ENCODE peak calls at places on chromosomes 5 and 9, in seven cellular contexts. D is HepG2, X is coronary artery, K is AG04450, W is DND-41, R is esophagus squamous epithelium, E is brain microvascular endothelial cell. S is an unnamed sample.
A peak's percentile ranks its signal among the peaks of the same experiment; 100 is the strongest.

GRCh38 chr5:35183243-35183955 is 46.9 kb downstream of the PRLR start:
- DNase-seq in D (peak; percentile 65), X (no peak), K (no peak), W (peak; percentile 64), R (no peak), E (peak; percentile 73), S (peak; percentile 42)

GRCh38 chr9:91714020-91714721 is 235.9 kb downstream of the ROR2 start:
- DNase-seq in D (no peak), X (no peak), K (peak; percentile 32), W (no peak), R (no peak), E (peak; percentile 64), S (peak; percentile 27)

GRCh38 chr5:68239485-68239884 is 23.9 kb downstream of the PIK3R1 start:
- DNase-seq in D (peak; percentile 94), X (peak; percentile 87), K (no peak), W (peak; percentile 85), R (no peak), E (peak; percentile 91), S (no peak)

GRCh38 chr5:134444941-134445471 is 33.3 kb upstream of the CDKN2AIPNL start:
- DNase-seq in D (no peak), X (no peak), K (no peak), W (no peak), R (no peak), E (no peak), S (no peak)

GRCh38 chr9:32968101-32969011 is 33.1 kb downstream of the APTX start:
- DNase-seq in D (peak; percentile 29), X (no peak), K (no peak), W (peak; percentile 49), R (no peak), E (peak; percentile 58), S (peak; percentile 64)

GRCh38 chr9:126630458-126631237 is 16.9 kb downstream of the LMX1B start:
- DNase-seq in D (no peak), X (no peak), K (no peak), W (no peak), R (no peak), E (no peak), S (no peak)

GRCh38 chr5:157487358-157487757 is 27.3 kb downstream of the NIPAL4 start:
- DNase-seq in D (no peak), X (no peak), K (no peak), W (no peak), R (peak; percentile 7), E (no peak), S (peak; percentile 78)

GRCh38 chr5:502325-503079 is 21.7 kb downstream of the SLC9A3 start:
- DNase-seq in D (no peak), X (no peak), K (no peak), W (no peak), R (no peak), E (no peak), S (no peak)

GRCh38 chr9:137724114-137724445 is 105.3 kb downstream of the EHMT1 start:
- DNase-seq in D (no peak), X (no peak), K (no peak), W (no peak), R (no peak), E (peak; percentile 36), S (no peak)

GRCh38 chr9:116928884-116929283 is 241.8 kb downstream of the TRIM32 start:
- DNase-seq in D (no peak), X (no peak), K (no peak), W (no peak), R (no peak), E (no peak), S (no peak)

GRCh38 chr9:113578877-113579269 is 115.3 kb downstream of the RGS3 start:
- DNase-seq in D (no peak), X (peak; percentile 87), K (no peak), W (peak; percentile 89), R (peak; percentile 41), E (peak; percentile 96), S (peak; percentile 90)

GRCh38 chr5:111603446-111603827 is 91.1 kb upstream of the STARD4 start:
- DNase-seq in D (no peak), X (no peak), K (no peak), W (no peak), R (no peak), E (peak; percentile 40), S (no peak)

GRCh38 chr5:55626805-55627204 is 85.3 kb downstream of the SLC38A9 start:
- DNase-seq in D (no peak), X (no peak), K (no peak), W (no peak), R (no peak), E (no peak), S (no peak)

GRCh38 chr5:55624841-55625602 is 87.1 kb downstream of the SLC38A9 start:
- DNase-seq in D (no peak), X (no peak), K (no peak), W (no peak), R (no peak), E (no peak), S (no peak)

GRCh38 chr5:55623789-55624188 is 88.3 kb downstream of the SLC38A9 start:
- DNase-seq in D (no peak), X (no peak), K (no peak), W (no peak), R (no peak), E (no peak), S (no peak)

GRCh38 chr5:55625913-55626312 is 86.2 kb downstream of the SLC38A9 start:
- DNase-seq in D (no peak), X (no peak), K (no peak), W (no peak), R (no peak), E (no peak), S (no peak)

GRCh38 chr5:55625603-55625875 is 86.6 kb downstream of the SLC38A9 start:
- DNase-seq in D (no peak), X (no peak), K (no peak), W (no peak), R (no peak), E (no peak), S (no peak)
- TF ChIP-seq CTCF in D (no peak), X (no peak), K (no peak), W (no peak), R (no peak), E (no peak), S (no peak)

GRCh38 chr5:75373862-75374261 is 36.8 kb downstream of the HMGCR start:
- DNase-seq in D (peak; percentile 39), X (no peak), K (no peak), W (no peak), R (no peak), E (no peak), S (no peak)
- H3K27ac ChIP-seq in D (peak overlapping the region; percentile 68), X (no peak overlapping the region), K (no peak overlapping the region), W (no peak overlapping the region), R (no peak overlapping the region), E (no peak overlapping the region), S (no peak overlapping the region)

GRCh38 chr9:96554326-96554725 is 65.3 kb downstream of the CDC14B start:
- DNase-seq in D (no peak), X (no peak), K (no peak), W (no peak), R (no peak), E (no peak), S (no peak)
- TF ChIP-seq CTCF in D (no peak), X (no peak), K (no peak), W (no peak), R (no peak), E (no peak), S (no peak)

DNA sequence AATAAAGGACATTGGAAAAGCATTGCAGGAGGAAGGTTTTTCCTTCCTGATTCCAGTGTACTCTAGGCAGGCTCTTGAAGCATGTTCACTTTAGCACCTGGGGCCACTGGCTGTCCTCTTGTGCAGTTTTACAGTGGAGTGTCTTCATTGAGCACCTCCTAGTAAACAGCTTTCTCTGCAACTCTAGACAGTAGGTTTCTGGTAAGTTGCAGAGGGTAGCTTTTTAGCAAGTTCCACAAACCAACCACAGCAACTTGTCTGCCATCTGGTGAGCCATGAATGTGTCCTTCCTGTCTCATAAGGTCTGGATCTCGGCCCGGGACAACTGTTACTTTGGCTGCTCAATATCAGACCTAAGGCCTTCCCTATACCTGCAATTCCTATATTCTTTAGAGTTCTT is 488.0 kb downstream of the MAN2A1 start:
- DNase-seq in D (no peak), X (no peak), K (no peak), W (no peak), R (no peak), E (no peak), S (no peak)
- H3K27ac ChIP-seq in D (no peak overlapping the region), X (no peak overlapping the region), K (no peak overlapping the region), W (no peak overlapping the region), R (no peak overlapping the region), E (no peak overlapping the region), S (no peak overlapping the region)

GRCh38 chr5:78758169-78758839 is 109.7 kb upstream of the LHFPL2 start:
- DNase-seq in D (peak; percentile 91), X (no peak), K (peak; percentile 68), W (no peak), R (no peak), E (no peak), S (peak; percentile 60)

GRCh38 chr5:78757269-78758053 is 108.9 kb upstream of the LHFPL2 start:
- DNase-seq in D (peak; percentile 46), X (no peak), K (peak; percentile 61), W (peak; percentile 40), R (no peak), E (peak; percentile 51), S (no peak)

GRCh38 chr5:78761831-78762230 is 113.3 kb upstream of the LHFPL2 start:
- DNase-seq in D (peak; percentile 54), X (no peak), K (no peak), W (no peak), R (no peak), E (no peak), S (no peak)

GRCh38 chr5:78763659-78764189 is 115.2 kb upstream of the LHFPL2 start:
- DNase-seq in D (no peak), X (no peak), K (no peak), W (no peak), R (no peak), E (no peak), S (no peak)

GRCh38 chr5:78760411-78761169 is 112.0 kb upstream of the LHFPL2 start:
- DNase-seq in D (peak; percentile 9), X (no peak), K (no peak), W (no peak), R (no peak), E (no peak), S (peak; percentile 81)
- TF ChIP-seq CTCF in D (no peak), X (no peak), K (peak; percentile 40), W (peak; percentile 35), R (no peak), E (peak; percentile 67), S (peak; percentile 81)

DNA sequence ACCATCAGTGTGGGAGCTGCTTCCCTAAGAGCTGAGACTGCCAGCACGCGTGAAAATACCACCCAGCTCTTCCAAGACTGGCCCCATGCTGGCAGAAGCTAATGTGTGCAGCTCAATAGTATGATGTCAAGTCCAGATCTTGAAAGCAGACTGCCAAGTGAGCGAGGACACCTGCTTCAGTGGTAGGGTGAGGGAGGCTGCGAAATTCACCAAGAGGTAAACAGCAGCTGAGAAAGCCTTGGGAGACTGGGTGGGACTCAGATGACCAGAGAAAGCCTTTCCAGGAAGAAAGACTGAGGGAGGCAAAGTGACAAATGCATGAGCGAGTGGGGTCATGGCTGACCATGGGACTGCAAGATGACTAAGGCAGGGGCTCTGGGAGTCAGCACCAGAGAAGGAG is 200.9 kb downstream of the GADD45G start:
- DNase-seq in D (no peak), X (peak; percentile 62), K (no peak), W (no peak), R (no peak), E (peak; percentile 14), S (no peak)
- H3K27ac ChIP-seq in D (no peak overlapping the region), X (no peak overlapping the region), K (no peak overlapping the region), W (no peak overlapping the region), R (no peak overlapping the region), E (peak overlapping the region; percentile 80), S (no peak overlapping the region)

S was measured in OCI-LY7.